ENCODE peak calls at places on chromosome 20, in six cellular contexts. One of them, this sample, is unnamed.

GRCh38 chr20:33933469-33933909 is 60.2 kb upstream of the RALY start:
- DNase-seq in ovary: peak; percentile 39
- DNase-seq in H1: peak; percentile 70
- DNase-seq in GM12865: peak; percentile 84
- DNase-seq in tibial nerve: peak; percentile 40
- DNase-seq in lower leg skin: peak; percentile 90
- DNase-seq in this sample: peak; percentile 42

GRCh38 chr20:6812530-6812929 is 45.0 kb downstream of the BMP2 start:
- DNase-seq in lower leg skin: no peak
- DNase-seq in ovary: no peak
- DNase-seq in H1: no peak
- DNase-seq in tibial nerve: no peak
- DNase-seq in GM12865: no peak
- DNase-seq in this sample: no peak

GRCh38 chr20:41738584-41739193 is 120.5 kb upstream of the CHD6 start:
- DNase-seq in lower leg skin: peak; percentile 76
- DNase-seq in tibial nerve: no peak
- DNase-seq in H1: peak; percentile 74
- DNase-seq in ovary: peak; percentile 42
- DNase-seq in GM12865: peak; percentile 55
- DNase-seq in this sample: no peak

GRCh38 chr20:4961746-4962145 is 39.6 kb downstream of the SLC23A2 start:
- DNase-seq in ovary: peak; percentile 47
- DNase-seq in GM12865: no peak
- DNase-seq in lower leg skin: no peak
- DNase-seq in H1: no peak
- DNase-seq in tibial nerve: no peak
- DNase-seq in this sample: peak; percentile 46

GRCh38 chr20:57934007-57934805 is 224.4 kb upstream of the PMEPA1 start:
- DNase-seq in GM12865: no peak
- DNase-seq in ovary: no peak
- DNase-seq in tibial nerve: no peak
- DNase-seq in lower leg skin: no peak
- DNase-seq in H1: no peak
- DNase-seq in this sample: no peak

GRCh38 chr20:43824699-43825402 is 89.8 kb upstream of the TOX2 start:
- DNase-seq in tibial nerve: no peak
- DNase-seq in H1: no peak
- DNase-seq in ovary: no peak
- DNase-seq in GM12865: peak; percentile 70
- DNase-seq in lower leg skin: no peak
- DNase-seq in this sample: no peak

GRCh38 chr20:18999076-18999475 is 185.5 kb downstream of the SCP2D1 start:
- DNase-seq in GM12865: no peak
- DNase-seq in ovary: no peak
- DNase-seq in H1: no peak
- DNase-seq in tibial nerve: no peak
- DNase-seq in lower leg skin: peak; percentile 26
- DNase-seq in this sample: no peak

GRCh38 chr20:24650091-24650490 is 180.7 kb downstream of the SYNDIG1 start:
- DNase-seq in ovary: no peak
- DNase-seq in tibial nerve: no peak
- DNase-seq in H1: no peak
- DNase-seq in GM12865: no peak
- DNase-seq in lower leg skin: no peak
- DNase-seq in this sample: no peak

GRCh38 chr20:24365685-24366084 is 103.7 kb upstream of the SYNDIG1 start:
- DNase-seq in ovary: no peak
- DNase-seq in GM12865: no peak
- DNase-seq in lower leg skin: no peak
- DNase-seq in H1: no peak
- DNase-seq in tibial nerve: no peak
- DNase-seq in this sample: no peak

GRCh38 chr20:58048096-58048702 is 180.3 kb downstream of the ANKRD60 start:
- DNase-seq in tibial nerve: no peak
- DNase-seq in GM12865: peak; percentile 9
- DNase-seq in H1: peak; percentile 57
- DNase-seq in ovary: no peak
- DNase-seq in lower leg skin: peak; percentile 74
- DNase-seq in this sample: no peak

GRCh38 chr20:38932457-38933120 is 6.4 kb downstream of the FAM83D start:
- DNase-seq in lower leg skin: no peak
- DNase-seq in H1: no peak
- DNase-seq in ovary: no peak
- DNase-seq in tibial nerve: no peak
- DNase-seq in GM12865: no peak
- DNase-seq in this sample: no peak

GRCh38 chr20:18676366-18676765 is 88.5 kb downstream of the DTD1 start:
- DNase-seq in H1: no peak
- DNase-seq in ovary: no peak
- DNase-seq in GM12865: no peak
- DNase-seq in lower leg skin: no peak
- DNase-seq in tibial nerve: no peak
- DNase-seq in this sample: no peak

GRCh38 chr20:63582382-63583063 is 8.5 kb upstream of the HELZ2 start:
- DNase-seq in GM12865: no peak
- DNase-seq in lower leg skin: no peak
- DNase-seq in H1: no peak
- DNase-seq in ovary: no peak
- DNase-seq in tibial nerve: no peak
- DNase-seq in this sample: no peak

GRCh38 chr20:50434653-50435396 is 75.4 kb upstream of the PTPN1 start:
- DNase-seq in tibial nerve: no peak
- DNase-seq in ovary: no peak
- DNase-seq in GM12865: no peak
- DNase-seq in lower leg skin: no peak
- DNase-seq in H1: no peak
- DNase-seq in this sample: no peak

GRCh38 chr20:1417273-1417672 is 24.4 kb upstream of the FKBP1A start:
- DNase-seq in lower leg skin: no peak
- DNase-seq in tibial nerve: no peak
- DNase-seq in H1: no peak
- DNase-seq in GM12865: no peak
- DNase-seq in ovary: no peak
- DNase-seq in this sample: no peak

GRCh38 chr20:4702562-4703280 is 19.0 kb upstream of the PRND start:
- DNase-seq in tibial nerve: no peak
- DNase-seq in GM12865: no peak
- DNase-seq in ovary: no peak
- DNase-seq in lower leg skin: peak; percentile 45
- DNase-seq in H1: no peak
- DNase-seq in this sample: no peak

GRCh38 chr20:25000268-25000801 is 7.8 kb upstream of the APMAP start:
- DNase-seq in H1: no peak
- DNase-seq in GM12865: no peak
- DNase-seq in lower leg skin: peak; percentile 96
- DNase-seq in tibial nerve: peak; percentile 68
- DNase-seq in ovary: peak; percentile 61
- DNase-seq in this sample: no peak

GRCh38 chr20:21102691-21103311 is 3.4 kb downstream of the LINC00237 start:
- DNase-seq in lower leg skin: peak; percentile 90
- DNase-seq in H1: peak; percentile 75
- DNase-seq in GM12865: peak; percentile 42
- DNase-seq in ovary: no peak
- DNase-seq in tibial nerve: no peak
- DNase-seq in this sample: peak; percentile 30
- H3K4me3 ChIP-seq in lower leg skin: no peak overlapping the region
- H3K4me3 ChIP-seq in H1: peak overlapping the region; percentile 39
- H3K4me3 ChIP-seq in GM12865: peak overlapping the region; percentile 47
- H3K4me3 ChIP-seq in ovary: peak overlapping the region; percentile 11
- H3K4me3 ChIP-seq in tibial nerve: no peak overlapping the region
- H3K4me3 ChIP-seq in this sample: peak overlapping the region; percentile 55

GRCh38 chr20:22404609-22405170 is 179.7 kb downstream of the FOXA2 start:
- DNase-seq in tibial nerve: no peak
- DNase-seq in ovary: no peak
- DNase-seq in H1: no peak
- DNase-seq in lower leg skin: no peak
- DNase-seq in GM12865: no peak
- DNase-seq in this sample: no peak

GRCh38 chr20:22400440-22400839 is 183.9 kb downstream of the FOXA2 start:
- DNase-seq in H1: no peak
- DNase-seq in lower leg skin: no peak
- DNase-seq in tibial nerve: no peak
- DNase-seq in ovary: no peak
- DNase-seq in GM12865: no peak
- DNase-seq in this sample: no peak

GRCh38 chr20:22402550-22402949 is 181.8 kb downstream of the FOXA2 start:
- DNase-seq in ovary: no peak
- DNase-seq in H1: no peak
- DNase-seq in GM12865: no peak
- DNase-seq in lower leg skin: no peak
- DNase-seq in tibial nerve: no peak
- DNase-seq in this sample: no peak

GRCh38 chr20:22403860-22404608 is 180.3 kb downstream of the FOXA2 start:
- DNase-seq in lower leg skin: no peak
- DNase-seq in H1: no peak
- DNase-seq in GM12865: peak; percentile 21
- DNase-seq in ovary: no peak
- DNase-seq in tibial nerve: no peak
- DNase-seq in this sample: no peak

DNA sequence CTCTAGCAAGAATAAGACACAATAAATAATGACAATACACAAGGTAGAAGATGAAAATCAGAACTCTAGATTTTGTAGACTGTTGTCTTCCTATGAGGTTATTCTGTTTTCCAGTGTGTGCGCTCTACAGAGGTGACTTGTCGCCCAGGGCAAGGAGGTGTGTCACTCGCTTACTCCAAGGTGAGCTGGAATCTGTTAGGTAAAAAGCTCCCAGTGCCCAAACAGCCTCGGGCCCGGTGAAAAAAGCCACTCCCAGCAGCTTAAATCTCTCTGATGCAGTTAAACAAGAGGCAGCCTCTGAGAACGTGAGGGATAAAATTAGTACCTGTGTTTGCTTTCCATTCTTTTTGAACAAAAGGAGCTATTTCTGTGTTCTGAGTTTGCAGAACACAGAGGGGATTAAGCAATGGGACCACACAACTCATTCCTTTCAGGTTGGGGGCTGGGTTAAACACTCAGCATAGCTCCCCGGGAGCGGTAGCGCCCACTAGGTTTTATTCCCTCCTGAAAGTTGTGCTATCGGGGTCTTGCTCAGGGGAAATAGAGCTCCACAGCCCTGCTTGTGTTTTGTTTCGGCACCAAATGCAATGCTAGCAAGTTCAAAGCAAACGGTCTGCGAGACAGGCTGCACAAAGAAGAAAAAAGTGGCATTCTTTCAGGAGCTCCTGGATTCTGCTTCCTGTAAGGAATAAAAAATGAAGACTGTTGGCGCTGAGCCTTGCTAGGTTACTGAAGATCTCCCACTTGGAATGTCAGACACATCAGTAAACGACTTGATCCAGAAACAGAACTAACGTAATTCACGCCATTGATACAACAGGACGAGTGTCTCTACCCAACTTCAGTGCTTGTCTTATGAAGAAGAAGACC is 181.1 kb downstream of the FOXA2 start:
- DNase-seq in ovary: no peak
- DNase-seq in GM12865: no peak
- DNase-seq in lower leg skin: no peak
- DNase-seq in tibial nerve: no peak
- DNase-seq in H1: no peak
- DNase-seq in this sample: no peak
- H3K4me3 ChIP-seq in ovary: peak overlapping the region; percentile 1
- H3K4me3 ChIP-seq in GM12865: peak overlapping the region; percentile 42
- H3K4me3 ChIP-seq in lower leg skin: no peak overlapping the region
- H3K4me3 ChIP-seq in tibial nerve: no peak overlapping the region
- H3K4me3 ChIP-seq in H1: peak overlapping the region; percentile 16
- H3K4me3 ChIP-seq in this sample: no peak overlapping the region

GRCh38 chr20:62366370-62367135 is 559 bp downstream of the LAMA5 start:
- DNase-seq in lower leg skin: peak; percentile 87
- DNase-seq in ovary: peak; percentile 21
- DNase-seq in H1: peak; percentile 85
- DNase-seq in tibial nerve: no peak
- DNase-seq in GM12865: no peak
- DNase-seq in this sample: peak; percentile 11

GRCh38 chr20:62367136-62367482 is at the start of gene LAMA5:
- DNase-seq in tibial nerve: no peak
- DNase-seq in H1: no peak
- DNase-seq in ovary: no peak
- DNase-seq in GM12865: peak; percentile 48
- DNase-seq in lower leg skin: no peak
- DNase-seq in this sample: no peak

GRCh38 chr20:62364911-62365736 is 2.0 kb downstream of the LAMA5 start:
- DNase-seq in GM12865: no peak
- DNase-seq in tibial nerve: no peak
- DNase-seq in ovary: peak; percentile 17
- DNase-seq in H1: peak; percentile 45
- DNase-seq in lower leg skin: no peak
- DNase-seq in this sample: no peak

GRCh38 chr20:62363920-62364851 is 2.9 kb downstream of the LAMA5 start:
- DNase-seq in ovary: peak; percentile 27
- DNase-seq in H1: peak; percentile 59
- DNase-seq in lower leg skin: peak; percentile 89
- DNase-seq in GM12865: no peak
- DNase-seq in tibial nerve: no peak
- DNase-seq in this sample: no peak

GRCh38 chr20:62365814-62366369 is 1.2 kb downstream of the LAMA5 start:
- DNase-seq in tibial nerve: no peak
- DNase-seq in ovary: peak; percentile 29
- DNase-seq in H1: no peak
- DNase-seq in lower leg skin: peak; percentile 92
- DNase-seq in GM12865: no peak
- DNase-seq in this sample: no peak
- H3K4me3 ChIP-seq in tibial nerve: peak overlapping the region; percentile 62
- H3K4me3 ChIP-seq in ovary: peak overlapping the region; percentile 69
- H3K4me3 ChIP-seq in H1: peak overlapping the region; percentile 77
- H3K4me3 ChIP-seq in lower leg skin: peak overlapping the region; percentile 63
- H3K4me3 ChIP-seq in GM12865: no peak overlapping the region
- H3K4me3 ChIP-seq in this sample: no peak overlapping the region

GRCh38 chr20:47360489-47361267 is 4.2 kb upstream of the ZMYND8 start:
- DNase-seq in ovary: peak; percentile 86
- DNase-seq in H1: peak; percentile 66
- DNase-seq in lower leg skin: peak; percentile 96
- DNase-seq in GM12865: peak; percentile 64
- DNase-seq in tibial nerve: peak; percentile 78
- DNase-seq in this sample: no peak
- H3K4me3 ChIP-seq in ovary: no peak overlapping the region
- H3K4me3 ChIP-seq in H1: no peak overlapping the region
- H3K4me3 ChIP-seq in lower leg skin: no peak overlapping the region
- H3K4me3 ChIP-seq in GM12865: peak overlapping the region; percentile 48
- H3K4me3 ChIP-seq in tibial nerve: peak overlapping the region; percentile 5
- H3K4me3 ChIP-seq in this sample: no peak overlapping the region

This sample was measured in CD8-positive, alpha-beta memory T cell.